ENCODE peak calls at places on chromosomes 3 and 15, in six cellular contexts. I is activated naive CD8-positive, alpha-beta T cell treated with anti-CD3 and anti-CD28 coated beads for 36 hours; W is M059J; V is stimulated activated CD8-positive, alpha-beta memory T cell treated with anti-CD3 and anti-CD28 coated beads, Interleukin-15, amount 100 ng/mL, for 24 hours; D is H7; Z is central memory CD8-positive, alpha-beta T cell. M is an unnamed sample.
A peak's percentile ranks its signal among the peaks of the same experiment; 100 is the strongest.

GRCh38 chr3:66259721-66260255 is 39.0 kb downstream of the SLC25A26 start:
- DNase-seq in Z (no peak), I (no peak), W (no peak), D (no peak), V (no peak), M (no peak)

GRCh38 chr15:48887144-48887543 is 9.2 kb downstream of the EID1 start:
- DNase-seq in I (no peak), V (no peak), D (no peak), Z (no peak), W (no peak), M (no peak)

GRCh38 chr3:42511196-42511595 is 8.8 kb downstream of the VIPR1 start:
- DNase-seq in V (no peak), I (no peak), D (no peak), W (no peak), Z (no peak), M (no peak)

GRCh38 chr3:152291649-152292066 is 22.9 kb downstream of the MBNL1 start:
- DNase-seq in D (no peak), V (no peak), I (no peak), Z (no peak), W (peak; percentile 94), M (no peak)

GRCh38 chr15:84891339-84891738 is 6.9 kb downstream of the SLC28A1 start:
- DNase-seq in Z (no peak), V (no peak), D (no peak), W (no peak), I (no peak), M (no peak)

GRCh38 chr15:67396109-67396508 is 124.8 kb upstream of the C15orf61 start:
- DNase-seq in Z (no peak), V (no peak), D (no peak), I (no peak), W (no peak), M (no peak)

GRCh38 chr3:129023909-129024308 is 22.8 kb downstream of the EFCC1 start:
- DNase-seq in V (no peak), W (peak; percentile 49), Z (no peak), D (peak; percentile 57), I (no peak), M (no peak)

GRCh38 chr3:138271189-138271794 is 58.4 kb downstream of the NME9 start:
- DNase-seq in I (no peak), V (no peak), W (no peak), D (no peak), Z (no peak), M (no peak)

GRCh38 chr15:56732881-56733130 is 503 bp downstream of the ZNF280D start:
- DNase-seq in Z (no peak), V (no peak), I (no peak), D (no peak), W (no peak), M (no peak)

GRCh38 chr3:45776611-45777010 is 19.7 kb downstream of the SLC6A20 start:
- DNase-seq in W (no peak), I (no peak), D (no peak), Z (no peak), V (no peak), M (no peak)

GRCh38 chr15:79004336-79004735 is 59.5 kb upstream of the CTSH start:
- DNase-seq in I (peak; percentile 24), D (peak; percentile 58), Z (no peak), W (peak; percentile 88), V (no peak), M (peak; percentile 27)

GRCh38 chr3:54374214-54374855 is 252.0 kb downstream of the CACNA2D3 start:
- DNase-seq in Z (no peak), I (peak; percentile 0), V (no peak), W (no peak), D (peak; percentile 50), M (peak; percentile 22)

GRCh38 chr3:54188176-54188791 is 65.9 kb downstream of the CACNA2D3 start:
- DNase-seq in I (no peak), Z (no peak), D (peak; percentile 51), W (peak; percentile 49), V (no peak), M (peak; percentile 56)

GRCh38 chr15:68208641-68209240 is 3.6 kb upstream of the CALML4 start:
- DNase-seq in I (no peak), Z (no peak), D (peak; percentile 27), V (no peak), W (no peak), M (peak; percentile 46)

GRCh38 chr15:69265347-69265955 is 33.3 kb upstream of the PAQR5 start:
- DNase-seq in W (peak; percentile 56), D (peak; percentile 28), V (no peak), I (no peak), Z (no peak), M (no peak)

GRCh38 chr15:38868326-38869114 is 303.9 kb upstream of the RASGRP1 start:
- DNase-seq in D (no peak), W (peak; percentile 97), I (no peak), Z (no peak), V (no peak), M (no peak)

GRCh38 chr3:64878372-64878771 is 190.6 kb upstream of the ADAMTS9 start:
- DNase-seq in Z (no peak), I (no peak), D (no peak), W (peak; percentile 6), V (no peak), M (no peak)

GRCh38 chr15:88586401-88587162 is 34.6 kb upstream of the AEN start:
- DNase-seq in D (no peak), V (no peak), I (no peak), Z (no peak), W (peak; percentile 44), M (no peak)

M was measured in activated CD8-positive, alpha-beta T cell treated with anti-CD3 and anti-CD28 coated beads, Interleukin-2, amount 10 ng/mL, durations not matched to agents 7 days and 5 days.